ENCODE peak calls at places on chromosomes 11 and 22, in six cellular contexts. D, O, C, R, E and P are unnamed samples.

GRCh38 chr11:113317297-113317696 is 2.9 kb downstream of the TTC12 start:
- DNase-seq in D (no peak), O (no peak), C (no peak), R (no peak), E (no peak), P (no peak)

GRCh38 chr11:114314096-114314495 is 17.9 kb downstream of the NNMT start:
- DNase-seq in D (peak; percentile 29), O (no peak), C (no peak), R (no peak), E (no peak), P (no peak)

GRCh38 chr22:44711701-44712100 is 9.7 kb downstream of the PRR5 start:
- DNase-seq in D (no peak), O (no peak), C (no peak), R (no peak), E (no peak), P (no peak)

GRCh38 chr11:62295504-62295903 is 3.4 kb downstream of the SCGB1D4 start:
- DNase-seq in D (peak; percentile 15), O (peak; percentile 33), C (no peak), R (no peak), E (no peak), P (no peak)

GRCh38 chr22:23105919-23106853 is 35.6 kb downstream of the RSPH14 start:
- DNase-seq in D (no peak), O (no peak), C (no peak), R (no peak), E (no peak), P (no peak)

GRCh38 chr11:13776134-13776815 is 107.8 kb downstream of the FAR1 start:
- DNase-seq in D (no peak), O (peak; percentile 27), C (peak; percentile 42), R (no peak), E (peak; percentile 26), P (no peak)

GRCh38 chr11:72754149-72754543 is 1.9 kb upstream of the ARAP1 start:
- DNase-seq in D (no peak), O (no peak), C (no peak), R (no peak), E (no peak), P (no peak)

GRCh38 chr11:46290598-46291309 is 13.3 kb downstream of the CREB3L1 start:
- DNase-seq in D (peak; percentile 97), O (peak; percentile 97), C (no peak), R (no peak), E (no peak), P (no peak)

GRCh38 chr22:38872172-38872830 is at the start of gene CBX6:
- DNase-seq in D (peak; percentile 89), O (peak; percentile 78), C (peak; percentile 95), R (peak; percentile 91), E (peak; percentile 94), P (peak; percentile 94)

GRCh38 chr11:42870480-42870879 is 441.3 kb upstream of the API5 start:
- DNase-seq in D (no peak), O (no peak), C (no peak), R (no peak), E (no peak), P (no peak)

GRCh38 chr11:36564376-36565032 is 3.3 kb upstream of the RAG1 start:
- DNase-seq in D (peak; percentile 77), O (peak; percentile 69), C (no peak), R (peak; percentile 17), E (peak; percentile 13), P (no peak)

GRCh38 chr22:45225732-45226560 is 14.7 kb downstream of the KIAA0930 start:
- DNase-seq in D (peak; percentile 80), O (no peak), C (no peak), R (no peak), E (no peak), P (no peak)

GRCh38 chr11:47400813-47401279 is 7.5 kb upstream of the SLC39A13 start:
- DNase-seq in D (no peak), O (no peak), C (no peak), R (no peak), E (no peak), P (no peak)

GRCh38 chr22:29116397-29117123 is 43.7 kb downstream of the KREMEN1 start:
- DNase-seq in D (no peak), O (peak; percentile 43), C (no peak), R (no peak), E (no peak), P (no peak)

GRCh38 chr22:25141994-25142620 is 57.6 kb upstream of the CRYBB3 start:
- DNase-seq in D (no peak), O (no peak), C (no peak), R (no peak), E (no peak), P (no peak)

GRCh38 chr22:33272180-33272579 is 214.0 kb upstream of the SYN3 start:
- DNase-seq in D (no peak), O (no peak), C (no peak), R (no peak), E (no peak), P (no peak)

GRCh38 chr11:62645660-62645933 is 816 bp downstream of the GANAB start:
- DNase-seq in D (no peak), O (no peak), C (no peak), R (no peak), E (no peak), P (no peak)

GRCh38 chr22:22166941-22167713 is 77.5 kb upstream of the VPREB1 start:
- DNase-seq in D (no peak), O (no peak), C (no peak), R (no peak), E (no peak), P (no peak)